ENCODE peak calls at places on chromosomes 6 and 20, in ten cellular contexts. One of them, this sample, is unnamed. For H3K36me3, the result is how much of the 10 kb centered on the place peaks cover.

GRCh38 chr20:33667245-33668086 is 723 bp downstream of the ACTL10 start:
- DNase-seq in colonic mucosa: peak
- DNase-seq in fibroblast of lung: peak
- DNase-seq in A673: peak
- DNase-seq in tibial nerve: no peak
- DNase-seq in transverse colon: peak
- DNase-seq in heart left ventricle: peak
- DNase-seq in bronchial epithelial cell: peak
- DNase-seq in ovary: peak
- DNase-seq in psoas muscle: peak
- DNase-seq in this sample: peak

GRCh38 chr6:95384988-95385387 is 192.3 kb upstream of the MANEA start:
- DNase-seq in colonic mucosa: no peak
- DNase-seq in fibroblast of lung: no peak
- DNase-seq in A673: no peak
- DNase-seq in tibial nerve: no peak
- DNase-seq in transverse colon: no peak
- DNase-seq in heart left ventricle: no peak
- DNase-seq in bronchial epithelial cell: no peak
- DNase-seq in ovary: no peak
- DNase-seq in psoas muscle: no peak
- DNase-seq in this sample: no peak

GRCh38 chr6:39199976-39200375 is 29.3 kb downstream of the KCNK5 start:
- DNase-seq in colonic mucosa: no peak
- DNase-seq in fibroblast of lung: no peak
- DNase-seq in A673: no peak
- DNase-seq in tibial nerve: no peak
- DNase-seq in transverse colon: no peak
- DNase-seq in heart left ventricle: no peak
- DNase-seq in bronchial epithelial cell: no peak
- DNase-seq in ovary: no peak
- DNase-seq in psoas muscle: no peak
- DNase-seq in this sample: no peak

GRCh38 chr20:23358923-23359572 is 2.9 kb upstream of the GZF1 start:
- DNase-seq in colonic mucosa: peak
- DNase-seq in fibroblast of lung: no peak
- DNase-seq in A673: no peak
- DNase-seq in tibial nerve: no peak
- DNase-seq in transverse colon: peak
- DNase-seq in heart left ventricle: no peak
- DNase-seq in bronchial epithelial cell: no peak
- DNase-seq in ovary: no peak
- DNase-seq in psoas muscle: no peak
- DNase-seq in this sample: no peak

GRCh38 chr6:105398859-105399258 is 4.0 kb downstream of the PREP start:
- DNase-seq in colonic mucosa: no peak
- DNase-seq in fibroblast of lung: no peak
- DNase-seq in A673: no peak
- DNase-seq in tibial nerve: no peak
- DNase-seq in transverse colon: peak
- DNase-seq in heart left ventricle: no peak
- DNase-seq in bronchial epithelial cell: no peak
- DNase-seq in ovary: no peak
- DNase-seq in psoas muscle: no peak
- DNase-seq in this sample: no peak

GRCh38 chr6:93792751-93793150 is 373.4 kb upstream of the EPHA7 start:
- DNase-seq in colonic mucosa: no peak
- DNase-seq in fibroblast of lung: peak
- DNase-seq in A673: no peak
- DNase-seq in tibial nerve: no peak
- DNase-seq in transverse colon: no peak
- DNase-seq in heart left ventricle: no peak
- DNase-seq in bronchial epithelial cell: no peak
- DNase-seq in ovary: no peak
- DNase-seq in psoas muscle: no peak
- DNase-seq in this sample: no peak

GRCh38 chr6:89117285-89118108 is at the start of gene SRSF12:
- DNase-seq in colonic mucosa: peak
- DNase-seq in fibroblast of lung: peak
- DNase-seq in A673: peak
- DNase-seq in tibial nerve: no peak
- DNase-seq in transverse colon: peak
- DNase-seq in heart left ventricle: peak
- DNase-seq in bronchial epithelial cell: no peak
- DNase-seq in ovary: peak
- DNase-seq in psoas muscle: peak
- DNase-seq in this sample: peak

GRCh38 chr6:39003072-39003471 is 45.5 kb upstream of the GLP1R start:
- DNase-seq in colonic mucosa: no peak
- DNase-seq in fibroblast of lung: no peak
- DNase-seq in A673: peak
- DNase-seq in tibial nerve: no peak
- DNase-seq in transverse colon: no peak
- DNase-seq in heart left ventricle: no peak
- DNase-seq in bronchial epithelial cell: peak
- DNase-seq in ovary: no peak
- DNase-seq in psoas muscle: no peak
- DNase-seq in this sample: no peak

GRCh38 chr6:53691667-53692133 is 26.1 kb upstream of the KLHL31 start:
- DNase-seq in colonic mucosa: no peak
- DNase-seq in fibroblast of lung: no peak
- DNase-seq in A673: no peak
- DNase-seq in tibial nerve: no peak
- DNase-seq in transverse colon: no peak
- DNase-seq in heart left ventricle: no peak
- DNase-seq in bronchial epithelial cell: peak
- DNase-seq in ovary: no peak
- DNase-seq in psoas muscle: no peak
- DNase-seq in this sample: no peak

GRCh38 chr20:26207237-26207966 is 510.7 kb upstream of the ZNF337 start:
- DNase-seq in colonic mucosa: no peak
- DNase-seq in fibroblast of lung: no peak
- DNase-seq in A673: no peak
- DNase-seq in tibial nerve: no peak
- DNase-seq in transverse colon: no peak
- DNase-seq in heart left ventricle: no peak
- DNase-seq in bronchial epithelial cell: no peak
- DNase-seq in ovary: no peak
- DNase-seq in psoas muscle: no peak
- DNase-seq in this sample: no peak

GRCh38 chr6:167399599-167399998 is 74.7 kb downstream of the TTLL2 start:
- DNase-seq in colonic mucosa: no peak
- DNase-seq in fibroblast of lung: no peak
- DNase-seq in A673: no peak
- DNase-seq in tibial nerve: no peak
- DNase-seq in transverse colon: no peak
- DNase-seq in heart left ventricle: no peak
- DNase-seq in bronchial epithelial cell: no peak
- DNase-seq in ovary: no peak
- DNase-seq in psoas muscle: no peak
- DNase-seq in this sample: no peak

GRCh38 chr6:133843098-133843497 is 45.8 kb upstream of the TCF21 start:
- DNase-seq in colonic mucosa: no peak
- DNase-seq in fibroblast of lung: no peak
- DNase-seq in A673: no peak
- DNase-seq in tibial nerve: no peak
- DNase-seq in transverse colon: no peak
- DNase-seq in heart left ventricle: no peak
- DNase-seq in bronchial epithelial cell: no peak
- DNase-seq in ovary: no peak
- DNase-seq in psoas muscle: no peak
- DNase-seq in this sample: no peak

GRCh38 chr6:7254980-7255825 is 57.8 kb downstream of the SSR1 start:
- DNase-seq in colonic mucosa: no peak
- DNase-seq in fibroblast of lung: no peak
- DNase-seq in A673: no peak
- DNase-seq in tibial nerve: no peak
- DNase-seq in transverse colon: no peak
- DNase-seq in heart left ventricle: peak
- DNase-seq in bronchial epithelial cell: no peak
- DNase-seq in ovary: no peak
- DNase-seq in psoas muscle: no peak
- DNase-seq in this sample: no peak

GRCh38 chr6:153170511-153170910 is 39.4 kb upstream of the RGS17 start:
- DNase-seq in colonic mucosa: no peak
- DNase-seq in fibroblast of lung: peak
- DNase-seq in A673: peak
- DNase-seq in tibial nerve: no peak
- DNase-seq in transverse colon: no peak
- DNase-seq in heart left ventricle: no peak
- DNase-seq in bronchial epithelial cell: peak
- DNase-seq in ovary: no peak
- DNase-seq in psoas muscle: no peak
- DNase-seq in this sample: no peak

GRCh38 chr6:7991992-7992815 is 72.0 kb downstream of the BLOC1S5 start:
- DNase-seq in colonic mucosa: no peak
- DNase-seq in fibroblast of lung: peak
- DNase-seq in A673: peak
- DNase-seq in tibial nerve: peak
- DNase-seq in transverse colon: no peak
- DNase-seq in heart left ventricle: peak
- DNase-seq in bronchial epithelial cell: peak
- DNase-seq in ovary: no peak
- DNase-seq in psoas muscle: peak
- DNase-seq in this sample: no peak

DNA sequence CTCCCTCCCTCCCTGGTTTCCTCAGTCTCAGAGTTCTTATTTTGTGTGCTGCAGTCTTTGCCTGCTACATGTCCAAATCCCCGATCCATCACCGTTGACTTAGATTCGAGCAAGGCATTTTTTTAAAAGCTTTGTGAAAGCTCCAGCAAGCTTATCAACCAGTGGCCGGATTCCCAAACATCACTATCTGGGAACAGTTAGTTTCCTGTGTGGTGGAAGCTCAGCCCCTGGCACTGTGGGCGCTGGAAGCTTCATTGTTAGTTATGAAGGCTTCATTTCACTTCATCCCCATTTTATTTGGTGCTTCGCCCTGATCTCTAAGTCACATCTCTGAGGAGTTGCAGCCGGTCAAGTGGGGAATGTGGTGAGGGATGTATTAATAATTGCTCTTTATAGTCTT is 44.7 kb downstream of the DEK start:
- DNase-seq in colonic mucosa: no peak
- DNase-seq in fibroblast of lung: peak
- DNase-seq in A673: no peak
- DNase-seq in tibial nerve: no peak
- DNase-seq in transverse colon: no peak
- DNase-seq in heart left ventricle: no peak
- DNase-seq in bronchial epithelial cell: no peak
- DNase-seq in ovary: no peak
- DNase-seq in psoas muscle: no peak
- DNase-seq in this sample: no peak
- H3K36me3 ChIP-seq in colonic mucosa: under half
- H3K36me3 ChIP-seq in fibroblast of lung: under half
- H3K36me3 ChIP-seq in A673: under half
- H3K36me3 ChIP-seq in tibial nerve: half or more
- H3K36me3 ChIP-seq in transverse colon: under half
- H3K36me3 ChIP-seq in heart left ventricle: under half
- H3K36me3 ChIP-seq in bronchial epithelial cell: under half
- H3K36me3 ChIP-seq in ovary: under half
- H3K36me3 ChIP-seq in psoas muscle: under half
- H3K36me3 ChIP-seq in this sample: under half

DNA sequence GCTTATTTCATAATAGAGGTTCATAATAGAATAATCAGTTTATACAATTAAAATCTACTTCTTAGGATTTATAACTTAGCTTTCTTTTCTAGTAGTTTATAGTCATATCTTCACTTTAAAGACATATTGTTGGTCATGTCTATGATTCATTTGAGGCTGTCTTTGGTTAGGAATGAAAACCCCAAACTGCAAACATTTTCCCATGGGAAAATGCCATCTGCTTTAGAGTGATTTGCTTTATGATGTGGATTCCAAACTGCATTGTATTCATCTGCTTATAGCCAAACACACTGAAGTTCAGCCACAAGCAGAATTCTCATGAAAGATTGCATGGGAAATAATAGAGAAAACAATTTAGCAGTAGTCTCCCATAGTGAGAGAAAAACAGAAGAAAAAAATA is 128.0 kb downstream of the RFPL4B start:
- DNase-seq in colonic mucosa: no peak
- DNase-seq in fibroblast of lung: peak
- DNase-seq in A673: no peak
- DNase-seq in tibial nerve: no peak
- DNase-seq in transverse colon: no peak
- DNase-seq in heart left ventricle: no peak
- DNase-seq in bronchial epithelial cell: no peak
- DNase-seq in ovary: no peak
- DNase-seq in psoas muscle: no peak
- DNase-seq in this sample: no peak
- H3K36me3 ChIP-seq in colonic mucosa: under half
- H3K36me3 ChIP-seq in fibroblast of lung: under half
- H3K36me3 ChIP-seq in A673: under half
- H3K36me3 ChIP-seq in tibial nerve: under half
- H3K36me3 ChIP-seq in transverse colon: under half
- H3K36me3 ChIP-seq in heart left ventricle: under half
- H3K36me3 ChIP-seq in bronchial epithelial cell: under half
- H3K36me3 ChIP-seq in ovary: under half
- H3K36me3 ChIP-seq in psoas muscle: under half
- H3K36me3 ChIP-seq in this sample: under half

DNA sequence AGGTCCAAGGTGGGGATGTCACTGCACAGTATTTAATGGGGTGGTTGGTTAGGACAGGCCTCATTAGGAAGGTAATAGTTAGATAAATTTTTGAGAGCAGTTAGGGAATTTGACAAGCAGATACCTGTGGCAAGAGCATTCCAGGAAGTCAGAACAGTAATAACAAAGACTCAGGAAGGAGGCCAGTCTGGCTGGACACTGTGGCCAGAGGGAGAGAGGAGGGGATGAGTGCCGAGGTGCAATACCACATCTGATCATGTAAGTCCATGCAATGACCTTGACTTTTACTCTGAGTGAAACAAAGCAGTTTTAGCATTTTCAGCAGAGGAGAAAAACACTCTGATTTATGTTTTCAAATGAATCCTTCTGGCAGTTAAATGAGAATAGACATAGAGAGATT is 990.7 kb upstream of the FLRT3 start:
- DNase-seq in colonic mucosa: no peak
- DNase-seq in fibroblast of lung: no peak
- DNase-seq in A673: no peak
- DNase-seq in tibial nerve: no peak
- DNase-seq in transverse colon: no peak
- DNase-seq in heart left ventricle: no peak
- DNase-seq in bronchial epithelial cell: peak
- DNase-seq in ovary: no peak
- DNase-seq in psoas muscle: no peak
- DNase-seq in this sample: no peak
- H3K36me3 ChIP-seq in colonic mucosa: under half
- H3K36me3 ChIP-seq in fibroblast of lung: under half
- H3K36me3 ChIP-seq in A673: under half
- H3K36me3 ChIP-seq in tibial nerve: under half
- H3K36me3 ChIP-seq in transverse colon: under half
- H3K36me3 ChIP-seq in heart left ventricle: under half
- H3K36me3 ChIP-seq in bronchial epithelial cell: under half
- H3K36me3 ChIP-seq in ovary: under half
- H3K36me3 ChIP-seq in psoas muscle: under half
- H3K36me3 ChIP-seq in this sample: under half

DNA sequence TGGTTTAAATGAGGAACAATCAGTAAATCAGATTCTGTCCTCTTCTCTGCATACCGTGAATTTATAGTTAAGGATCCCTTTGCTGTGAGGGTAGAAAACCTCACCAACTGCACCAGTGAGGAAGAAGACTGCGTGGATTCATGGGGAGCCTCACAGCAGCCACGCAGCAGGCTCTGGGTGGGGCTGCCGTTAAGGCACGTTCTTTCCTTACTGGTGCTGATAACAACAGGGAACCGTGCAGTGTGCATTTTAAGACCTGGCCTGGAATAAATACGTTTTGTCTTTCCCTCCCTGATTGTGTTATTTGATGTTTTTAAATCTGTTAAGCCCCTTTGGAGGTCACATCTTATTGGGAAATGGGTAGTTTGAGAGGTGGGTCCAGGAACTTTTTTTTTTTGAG is 17.6 kb upstream of the MYLK2 start:
- DNase-seq in colonic mucosa: no peak
- DNase-seq in fibroblast of lung: no peak
- DNase-seq in A673: no peak
- DNase-seq in tibial nerve: no peak
- DNase-seq in transverse colon: no peak
- DNase-seq in heart left ventricle: no peak
- DNase-seq in bronchial epithelial cell: no peak
- DNase-seq in ovary: no peak
- DNase-seq in psoas muscle: no peak
- DNase-seq in this sample: no peak
- H3K36me3 ChIP-seq in colonic mucosa: under half
- H3K36me3 ChIP-seq in fibroblast of lung: under half
- H3K36me3 ChIP-seq in A673: half or more
- H3K36me3 ChIP-seq in tibial nerve: under half
- H3K36me3 ChIP-seq in transverse colon: under half
- H3K36me3 ChIP-seq in heart left ventricle: under half
- H3K36me3 ChIP-seq in bronchial epithelial cell: under half
- H3K36me3 ChIP-seq in ovary: under half
- H3K36me3 ChIP-seq in psoas muscle: under half
- H3K36me3 ChIP-seq in this sample: under half